ENCODE peak calls at places on chromosomes 2 and 18, in seven cellular contexts. U, C, G, R, O, B and V are unnamed samples.

GRCh38 chr2:44945676-44946427 is 4.3 kb downstream of the SIX3 start:
- DNase-seq in U (no peak), R (no peak), B (no peak), C (no peak), O (no peak), G (no peak), V (no peak)

GRCh38 chr18:67574749-67575148 is 58.2 kb upstream of the DSEL start:
- DNase-seq in C (no peak), R (no peak), B (no peak), O (no peak), G (no peak), U (no peak), V (no peak)

GRCh38 chr2:38248707-38249106 is 128.4 kb downstream of the ATL2 start:
- DNase-seq in R (no peak), G (no peak), O (no peak), C (no peak), U (no peak), B (no peak), V (no peak)

GRCh38 chr2:219969508-219969907 is 342.1 kb downstream of the SLC4A3 start:
- DNase-seq in R (peak; percentile 64), G (no peak), B (peak; percentile 8), C (no peak), O (peak; percentile 90), U (no peak), V (peak; percentile 73)

GRCh38 chr2:25086070-25086560 is 44.2 kb downstream of the EFR3B start:
- DNase-seq in C (no peak), G (no peak), O (no peak), R (no peak), U (no peak), B (no peak), V (no peak)

GRCh38 chr2:75645643-75646042 is 940 bp upstream of the MRPL19 start:
- DNase-seq in B (no peak), C (no peak), U (no peak), R (no peak), G (no peak), O (no peak), V (no peak)

GRCh38 chr2:237895544-237896506 is 36.4 kb downstream of the RAMP1 start:
- DNase-seq in G (no peak), C (no peak), B (no peak), O (no peak), R (no peak), U (peak; percentile 42), V (peak; percentile 48)

GRCh38 chr18:60981651-60982050 is 351.6 kb upstream of the CDH20 start:
- DNase-seq in B (no peak), O (no peak), R (no peak), G (no peak), C (no peak), U (no peak), V (no peak)

GRCh38 chr18:80107396-80107795 is 1.7 kb upstream of the ADNP2 start:
- DNase-seq in G (no peak), R (no peak), O (no peak), C (peak; percentile 24), U (no peak), B (no peak), V (no peak)

GRCh38 chr18:31555971-31556747 is 35.5 kb upstream of the TTR start:
- DNase-seq in R (peak; percentile 83), B (peak; percentile 25), G (peak; percentile 71), O (peak; percentile 70), C (peak; percentile 18), U (no peak), V (peak; percentile 21)

GRCh38 chr2:203594541-203594940 is 59.4 kb upstream of the RAPH1 start:
- DNase-seq in G (no peak), U (no peak), C (no peak), R (peak; percentile 53), O (peak; percentile 68), B (no peak), V (no peak)

GRCh38 chr18:63284173-63284765 is 35.3 kb downstream of the BCL2 start:
- DNase-seq in B (no peak), U (no peak), C (no peak), G (no peak), O (no peak), R (no peak), V (no peak)
- H3K27ac ChIP-seq in B (no peak overlapping the region), U (no peak overlapping the region), C (no peak overlapping the region), G (no peak overlapping the region), O (no peak overlapping the region), R (no peak overlapping the region), V (no peak overlapping the region)

GRCh38 chr2:121900391-121900790 is 144.9 kb downstream of the TSN start:
- DNase-seq in U (no peak), B (no peak), C (no peak), G (no peak), R (no peak), O (no peak), V (no peak)
- H3K27ac ChIP-seq in U (no peak overlapping the region), B (no peak overlapping the region), C (no peak overlapping the region), G (no peak overlapping the region), R (no peak overlapping the region), O (no peak overlapping the region), V (no peak overlapping the region)

GRCh38 chr2:84942964-84943421 is 28.0 kb upstream of the KCMF1 start:
- DNase-seq in G (no peak), B (no peak), C (no peak), R (no peak), U (no peak), O (peak; percentile 74), V (no peak)

GRCh38 chr2:84940088-84940470 is 30.9 kb upstream of the KCMF1 start:
- DNase-seq in R (no peak), G (no peak), U (no peak), O (no peak), B (no peak), C (no peak), V (no peak)

GRCh38 chr2:84940836-84941412 is 30.0 kb upstream of the KCMF1 start:
- DNase-seq in U (no peak), C (no peak), O (no peak), R (no peak), G (no peak), B (no peak), V (no peak)

GRCh38 chr2:84944257-84944909 is 26.6 kb upstream of the KCMF1 start:
- DNase-seq in C (no peak), O (no peak), R (no peak), G (no peak), U (no peak), B (no peak), V (no peak)

DNA sequence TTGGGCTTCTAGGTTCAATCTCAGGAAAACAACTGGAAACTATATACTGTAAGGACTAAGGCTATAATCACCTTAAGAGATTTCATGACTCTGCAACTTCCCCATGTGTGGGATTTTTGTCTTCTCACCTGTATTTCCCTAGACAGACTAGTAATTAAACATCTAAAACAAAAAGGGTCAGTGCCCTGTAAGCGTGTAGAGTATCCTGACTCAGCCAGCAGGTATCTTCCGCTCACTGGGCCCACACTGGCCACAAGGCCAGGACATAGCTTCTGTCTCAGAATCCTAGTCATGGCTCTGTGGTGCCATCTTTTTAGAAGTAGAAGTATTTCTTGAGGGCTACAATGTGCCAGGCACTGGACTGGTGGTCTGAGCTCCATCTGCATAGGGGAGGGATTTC is 28.8 kb upstream of the KCMF1 start:
- DNase-seq in O (no peak), C (no peak), B (no peak), U (no peak), G (no peak), R (no peak), V (no peak)
- H3K27ac ChIP-seq in O (no peak overlapping the region), C (no peak overlapping the region), B (no peak overlapping the region), U (no peak overlapping the region), G (no peak overlapping the region), R (no peak overlapping the region), V (peak overlapping the region; percentile 50)

DNA sequence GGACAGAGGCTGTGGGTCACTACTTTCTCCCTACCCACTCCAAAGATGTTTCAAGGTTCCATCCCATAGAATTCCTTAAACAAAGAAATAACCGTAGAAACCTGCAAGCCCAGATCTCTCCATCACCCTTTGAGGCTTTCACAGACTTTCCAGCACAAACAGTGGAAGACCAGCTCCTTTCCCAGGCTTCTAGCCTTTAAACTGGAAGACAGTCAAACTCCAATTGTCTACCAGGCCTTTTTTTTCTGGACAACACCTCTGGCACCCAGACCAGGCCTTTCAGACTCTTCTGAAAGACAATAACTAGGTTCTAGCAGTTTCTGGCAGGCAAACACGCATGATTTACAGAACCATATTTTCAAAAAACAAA is 107.0 kb upstream of the MSH2 start:
- DNase-seq in G (no peak), O (no peak), B (no peak), R (no peak), U (no peak), C (no peak), V (no peak)
- H3K27ac ChIP-seq in G (no peak overlapping the region), O (no peak overlapping the region), B (peak overlapping the region; percentile 13), R (no peak overlapping the region), U (peak overlapping the region; percentile 21), C (no peak overlapping the region), V (no peak overlapping the region)

GRCh38 chr2:178195390-178196166 is 1.3 kb downstream of the OSBPL6 start:
- DNase-seq in C (no peak), O (no peak), U (no peak), G (no peak), B (peak; percentile 48), R (peak; percentile 9), V (no peak)
- H3K27ac ChIP-seq in C (no peak overlapping the region), O (no peak overlapping the region), U (no peak overlapping the region), G (peak overlapping the region; percentile 79), B (peak overlapping the region; percentile 73), R (no peak overlapping the region), V (peak overlapping the region; percentile 98)

GRCh38 chr18:70335892-70336726 is 47.3 kb downstream of the SOCS6 start:
- DNase-seq in B (no peak), O (no peak), R (no peak), G (no peak), C (no peak), U (no peak), V (peak; percentile 17)
- H3K27ac ChIP-seq in B (peak overlapping the region; percentile 88), O (no peak overlapping the region), R (no peak overlapping the region), G (peak overlapping the region; percentile 84), C (no peak overlapping the region), U (no peak overlapping the region), V (no peak overlapping the region)

GRCh38 chr2:221104391-221104811 is 467.7 kb downstream of the EPHA4 start:
- DNase-seq in O (peak; percentile 64), C (peak; percentile 63), U (peak; percentile 54), R (peak; percentile 62), B (no peak), G (no peak), V (peak; percentile 5)
- H3K27ac ChIP-seq in O (peak overlapping the region; percentile 2), C (no peak overlapping the region), U (peak overlapping the region; percentile 9), R (peak overlapping the region; percentile 10), B (no peak overlapping the region), G (no peak overlapping the region), V (peak overlapping the region; percentile 67)